ENCODE peak calls at places on chromosomes 3 and 15, in six cellular contexts. One of them, this sample, is unnamed.
A peak's percentile ranks its signal among the peaks of the same experiment; 100 is the strongest.

GRCh38 chr3:36677331-36678007 is 86.9 kb downstream of the DCLK3 start:
- DNase-seq in HCT116: peak; percentile 29
- DNase-seq in HepG2: peak; percentile 6
- DNase-seq in H1: no peak
- DNase-seq in K562: no peak
- DNase-seq in GM12878: no peak
- DNase-seq in this sample: no peak

GRCh38 chr15:57152666-57153065 is 223.6 kb upstream of the CGNL1 start:
- DNase-seq in HCT116: no peak
- DNase-seq in HepG2: no peak
- DNase-seq in H1: no peak
- DNase-seq in K562: no peak
- DNase-seq in GM12878: no peak
- DNase-seq in this sample: no peak

GRCh38 chr3:127062926-127063325 is 80.0 kb downstream of the PLXNA1 start:
- DNase-seq in HCT116: no peak
- DNase-seq in HepG2: no peak
- DNase-seq in H1: no peak
- DNase-seq in K562: no peak
- DNase-seq in GM12878: no peak
- DNase-seq in this sample: no peak

GRCh38 chr3:192827208-192827607 is 90.4 kb downstream of the MB21D2 start:
- DNase-seq in HCT116: no peak
- DNase-seq in HepG2: no peak
- DNase-seq in H1: no peak
- DNase-seq in K562: no peak
- DNase-seq in GM12878: no peak
- DNase-seq in this sample: no peak

GRCh38 chr3:131361464-131362421 is 19.8 kb upstream of the NUDT16 start:
- DNase-seq in HCT116: peak; percentile 98
- DNase-seq in HepG2: no peak
- DNase-seq in H1: peak; percentile 95
- DNase-seq in K562: peak; percentile 89
- DNase-seq in GM12878: peak; percentile 37
- DNase-seq in this sample: peak; percentile 74

GRCh38 chr15:63832620-63833245 is 1.0 kb downstream of the HERC1 start:
- DNase-seq in HCT116: no peak
- DNase-seq in HepG2: no peak
- DNase-seq in H1: no peak
- DNase-seq in K562: peak; percentile 36
- DNase-seq in GM12878: no peak
- DNase-seq in this sample: no peak

GRCh38 chr3:32616267-32616962 is 45.8 kb upstream of the DYNC1LI1 start:
- DNase-seq in HCT116: no peak
- DNase-seq in HepG2: no peak
- DNase-seq in H1: no peak
- DNase-seq in K562: no peak
- DNase-seq in GM12878: no peak
- DNase-seq in this sample: no peak

GRCh38 chr3:11096266-11097135 is 57.8 kb upstream of the HRH1 start:
- DNase-seq in HCT116: peak; percentile 74
- DNase-seq in HepG2: no peak
- DNase-seq in H1: peak; percentile 55
- DNase-seq in K562: peak; percentile 68
- DNase-seq in GM12878: no peak
- DNase-seq in this sample: no peak

GRCh38 chr3:45321607-45322391 is 66.6 kb upstream of the LARS2 start:
- DNase-seq in HCT116: no peak
- DNase-seq in HepG2: no peak
- DNase-seq in H1: no peak
- DNase-seq in K562: no peak
- DNase-seq in GM12878: no peak
- DNase-seq in this sample: no peak

GRCh38 chr3:22474706-22475470 is 723.9 kb upstream of the ZNF385D start:
- DNase-seq in HCT116: no peak
- DNase-seq in HepG2: no peak
- DNase-seq in H1: no peak
- DNase-seq in K562: no peak
- DNase-seq in GM12878: no peak
- DNase-seq in this sample: no peak

GRCh38 chr3:72426618-72427397 is 421.4 kb downstream of the SHQ1 start:
- DNase-seq in HCT116: no peak
- DNase-seq in HepG2: peak; percentile 34
- DNase-seq in H1: no peak
- DNase-seq in K562: no peak
- DNase-seq in GM12878: no peak
- DNase-seq in this sample: no peak

GRCh38 chr3:48784426-48785120 is 63.1 kb downstream of the PRKAR2A start:
- DNase-seq in HCT116: no peak
- DNase-seq in HepG2: no peak
- DNase-seq in H1: no peak
- DNase-seq in K562: peak; percentile 30
- DNase-seq in GM12878: no peak
- DNase-seq in this sample: no peak

GRCh38 chr3:102757950-102758349 is 323.1 kb downstream of the ZPLD1 start:
- DNase-seq in HCT116: no peak
- DNase-seq in HepG2: no peak
- DNase-seq in H1: no peak
- DNase-seq in K562: no peak
- DNase-seq in GM12878: no peak
- DNase-seq in this sample: no peak

GRCh38 chr3:161452179-161452578 is 44.4 kb upstream of the OTOL1 start:
- DNase-seq in HCT116: no peak
- DNase-seq in HepG2: no peak
- DNase-seq in H1: no peak
- DNase-seq in K562: no peak
- DNase-seq in GM12878: no peak
- DNase-seq in this sample: no peak

GRCh38 chr3:17841190-17841828 is 98.9 kb upstream of the TBC1D5 start:
- DNase-seq in HCT116: peak; percentile 45
- DNase-seq in HepG2: peak; percentile 57
- DNase-seq in H1: peak; percentile 97
- DNase-seq in K562: peak; percentile 87
- DNase-seq in GM12878: peak; percentile 24
- DNase-seq in this sample: peak; percentile 80

GRCh38 chr15:91929509-91929908 is 76.0 kb downstream of the SLCO3A1 start:
- DNase-seq in HCT116: no peak
- DNase-seq in HepG2: no peak
- DNase-seq in H1: no peak
- DNase-seq in K562: no peak
- DNase-seq in GM12878: no peak
- DNase-seq in this sample: no peak

GRCh38 chr15:36879568-36880225 is 220.7 kb downstream of the MEIS2 start:
- DNase-seq in HCT116: no peak
- DNase-seq in HepG2: no peak
- DNase-seq in H1: peak; percentile 49
- DNase-seq in K562: no peak
- DNase-seq in GM12878: no peak
- DNase-seq in this sample: no peak

GRCh38 chr3:78258798-78259197 is 1218.9 kb downstream of the ROBO2 start:
- DNase-seq in HCT116: no peak
- DNase-seq in HepG2: no peak
- DNase-seq in H1: no peak
- DNase-seq in K562: no peak
- DNase-seq in GM12878: no peak
- DNase-seq in this sample: no peak

GRCh38 chr3:54862526-54862925 is 65.3 kb downstream of the LRTM1 start:
- DNase-seq in HCT116: no peak
- DNase-seq in HepG2: no peak
- DNase-seq in H1: no peak
- DNase-seq in K562: no peak
- DNase-seq in GM12878: no peak
- DNase-seq in this sample: no peak

GRCh38 chr3:183131735-183132134 is 30.8 kb downstream of the LAMP3 start:
- DNase-seq in HCT116: no peak
- DNase-seq in HepG2: no peak
- DNase-seq in H1: no peak
- DNase-seq in K562: no peak
- DNase-seq in GM12878: no peak
- DNase-seq in this sample: no peak

GRCh38 chr3:154745925-154746324 is 315.9 kb upstream of the GPR149 start:
- DNase-seq in HCT116: no peak
- DNase-seq in HepG2: no peak
- DNase-seq in H1: no peak
- DNase-seq in K562: peak; percentile 12
- DNase-seq in GM12878: no peak
- DNase-seq in this sample: no peak

GRCh38 chr3:189822726-189823125 is 191.5 kb downstream of the TP63 start:
- DNase-seq in HCT116: no peak
- DNase-seq in HepG2: no peak
- DNase-seq in H1: no peak
- DNase-seq in K562: no peak
- DNase-seq in GM12878: no peak
- DNase-seq in this sample: no peak

GRCh38 chr3:154182322-154182922 is 61.2 kb downstream of the ARHGEF26 start:
- DNase-seq in HCT116: no peak
- DNase-seq in HepG2: no peak
- DNase-seq in H1: no peak
- DNase-seq in K562: no peak
- DNase-seq in GM12878: no peak
- DNase-seq in this sample: no peak

GRCh38 chr15:54566654-54567053 is 588.4 kb downstream of the UNC13C start:
- DNase-seq in HCT116: no peak
- DNase-seq in HepG2: no peak
- DNase-seq in H1: no peak
- DNase-seq in K562: no peak
- DNase-seq in GM12878: no peak
- DNase-seq in this sample: no peak

GRCh38 chr3:64011685-64012084 is 11.6 kb downstream of the PSMD6 start:
- DNase-seq in HCT116: no peak
- DNase-seq in HepG2: no peak
- DNase-seq in H1: no peak
- DNase-seq in K562: peak; percentile 27
- DNase-seq in GM12878: no peak
- DNase-seq in this sample: no peak

DNA sequence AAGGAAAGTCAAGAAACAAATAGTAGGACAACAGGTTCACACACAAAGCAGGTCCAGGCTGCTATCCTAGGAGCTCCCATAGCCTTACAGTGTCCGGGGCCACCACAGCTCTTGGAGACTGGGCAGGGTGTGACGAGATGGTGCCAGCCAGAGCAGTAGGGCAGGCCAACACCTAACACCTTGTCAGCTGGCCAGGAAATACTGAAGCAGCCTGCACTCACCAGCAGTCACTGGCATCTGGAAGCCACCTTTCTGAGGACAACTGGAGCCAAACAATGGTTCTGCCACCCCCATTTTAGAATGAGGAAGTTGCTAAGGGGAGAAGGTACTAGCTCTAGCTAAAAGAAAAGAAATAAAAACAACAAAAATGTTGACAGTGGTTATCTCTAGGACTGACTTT is 47.2 kb downstream of the CCDC12 start:
- DNase-seq in HCT116: no peak
- DNase-seq in HepG2: no peak
- DNase-seq in H1: no peak
- DNase-seq in K562: no peak
- DNase-seq in GM12878: no peak
- DNase-seq in this sample: no peak
- TF ChIP-seq ZNF274 in HCT116: no peak
- TF ChIP-seq ZNF274 in HepG2: no peak
- TF ChIP-seq ZNF274 in H1: no peak
- TF ChIP-seq ZNF274 in K562: no peak
- TF ChIP-seq ZNF274 in GM12878: no peak
- TF ChIP-seq ZNF274 in this sample: no peak

GRCh38 chr3:56421205-56421604 is 47.1 kb downstream of the ERC2 start:
- DNase-seq in HCT116: no peak
- DNase-seq in HepG2: no peak
- DNase-seq in H1: no peak
- DNase-seq in K562: no peak
- DNase-seq in GM12878: no peak
- DNase-seq in this sample: no peak
- TF ChIP-seq ZNF274 in HCT116: no peak
- TF ChIP-seq ZNF274 in HepG2: no peak
- TF ChIP-seq ZNF274 in H1: no peak
- TF ChIP-seq ZNF274 in K562: no peak
- TF ChIP-seq ZNF274 in GM12878: no peak
- TF ChIP-seq ZNF274 in this sample: no peak

GRCh38 chr3:260911-261310 is 64.3 kb downstream of the CHL1 start:
- DNase-seq in HCT116: no peak
- DNase-seq in HepG2: no peak
- DNase-seq in H1: no peak
- DNase-seq in K562: no peak
- DNase-seq in GM12878: no peak
- DNase-seq in this sample: no peak

DNA sequence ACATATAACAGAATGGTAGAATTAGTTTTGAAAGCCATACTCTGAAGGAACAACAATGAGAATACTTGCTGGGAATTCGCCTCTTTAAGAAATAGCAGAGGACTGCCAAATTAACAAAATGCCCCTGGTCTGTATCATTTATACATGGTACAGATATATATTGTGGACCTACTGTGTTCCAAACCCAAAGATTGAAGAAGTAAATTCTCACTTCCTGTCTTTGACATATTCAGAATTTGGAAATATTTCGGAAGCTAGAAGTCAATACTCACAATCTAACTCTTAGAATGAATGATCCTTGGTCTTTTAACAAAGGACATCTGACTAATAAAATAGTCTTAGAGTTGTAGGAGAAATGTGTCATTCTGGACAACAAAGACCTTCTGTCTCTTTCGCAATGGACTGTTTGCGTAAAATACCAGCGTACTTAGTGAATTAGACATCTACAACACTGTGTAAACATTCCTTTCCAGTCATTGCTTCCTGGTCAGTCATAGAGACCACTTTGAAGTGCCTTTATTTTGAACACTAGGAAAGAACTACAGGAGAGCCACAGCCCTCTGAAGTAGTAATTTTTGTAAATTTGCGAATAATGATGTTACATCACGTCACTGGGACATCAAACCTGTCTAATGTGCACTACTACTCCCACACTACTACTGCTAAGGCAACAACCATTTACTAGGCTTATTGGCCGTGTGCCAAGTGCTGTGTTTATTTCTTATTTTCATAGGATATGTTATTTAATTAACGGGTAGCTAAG is 68.0 kb downstream of the CHL1 start:
- DNase-seq in HCT116: no peak
- DNase-seq in HepG2: peak; percentile 99
- DNase-seq in H1: no peak
- DNase-seq in K562: no peak
- DNase-seq in GM12878: no peak
- DNase-seq in this sample: no peak
- TF ChIP-seq ZNF274 in HCT116: no peak
- TF ChIP-seq ZNF274 in HepG2: no peak
- TF ChIP-seq ZNF274 in H1: no peak
- TF ChIP-seq ZNF274 in K562: no peak
- TF ChIP-seq ZNF274 in GM12878: no peak
- TF ChIP-seq ZNF274 in this sample: no peak

GRCh38 chr15:95503107-95503506 is 827.4 kb upstream of the NR2F2 start:
- DNase-seq in HCT116: no peak
- DNase-seq in HepG2: no peak
- DNase-seq in H1: no peak
- DNase-seq in K562: no peak
- DNase-seq in GM12878: no peak
- DNase-seq in this sample: no peak
- TF ChIP-seq ZNF274 in HCT116: no peak
- TF ChIP-seq ZNF274 in HepG2: no peak
- TF ChIP-seq ZNF274 in H1: no peak
- TF ChIP-seq ZNF274 in K562: no peak
- TF ChIP-seq ZNF274 in GM12878: no peak
- TF ChIP-seq ZNF274 in this sample: no peak

GRCh38 chr15:58513681-58514336 is 82.0 kb downstream of the LIPC start:
- DNase-seq in HCT116: no peak
- DNase-seq in HepG2: no peak
- DNase-seq in H1: no peak
- DNase-seq in K562: no peak
- DNase-seq in GM12878: no peak
- DNase-seq in this sample: no peak
- TF ChIP-seq ZNF274 in HCT116: no peak
- TF ChIP-seq ZNF274 in HepG2: no peak
- TF ChIP-seq ZNF274 in H1: no peak
- TF ChIP-seq ZNF274 in K562: no peak
- TF ChIP-seq ZNF274 in GM12878: no peak
- TF ChIP-seq ZNF274 in this sample: no peak